ENCODE peak calls at places on chromosome 10, in nine cellular contexts. G is ovary, C is A549, Q is iPS DF 6.9, Y is suprapubic skin, U is hepatocyte, L is lung, D is psoas muscle, V is fibroblast of lung. K is an unnamed sample.

GRCh38 chr10:133141144-133141962 is 18.7 kb upstream of the KNDC1 start:
- DNase-seq in U (no peak), G (no peak), Q (no peak), V (no peak), D (peak; percentile 42), Y (no peak), C (no peak), L (no peak), K (peak; percentile 8)

GRCh38 chr10:85936180-85936579 is 430.4 kb downstream of the GRID1 start:
- DNase-seq in D (no peak), C (no peak), L (no peak), V (no peak), G (no peak), Y (no peak), Q (no peak), U (no peak), K (no peak)

GRCh38 chr10:29501692-29502091 is 133.1 kb downstream of the SVIL start:
- DNase-seq in Y (no peak), Q (no peak), L (no peak), D (peak; percentile 2), C (peak; percentile 55), G (no peak), U (no peak), V (peak; percentile 79), K (no peak)

GRCh38 chr10:24989867-24990266 is 26.1 kb downstream of the ENKUR start:
- DNase-seq in D (no peak), C (no peak), Q (no peak), U (no peak), G (no peak), L (no peak), V (peak; percentile 58), Y (no peak), K (no peak)

GRCh38 chr10:118463740-118464139 is 121.6 kb upstream of the FAM204A start:
- DNase-seq in Q (no peak), C (no peak), D (no peak), L (no peak), G (no peak), V (no peak), Y (no peak), U (no peak), K (no peak)

GRCh38 chr10:84336406-84336805 is 8.0 kb downstream of the CCSER2 start:
- DNase-seq in D (no peak), G (no peak), C (no peak), L (no peak), Y (no peak), V (no peak), Q (no peak), U (no peak), K (no peak)

GRCh38 chr10:47456794-47457527 is 27.0 kb downstream of the ANXA8 start:
- DNase-seq in Q (no peak), V (no peak), G (no peak), D (no peak), U (no peak), C (no peak), L (no peak), Y (no peak), K (no peak)

GRCh38 chr10:80382989-80383388 is 25.4 kb upstream of the PRXL2A start:
- DNase-seq in Q (peak; percentile 4), C (peak; percentile 36), L (no peak), Y (no peak), G (peak; percentile 32), U (peak; percentile 61), D (no peak), V (peak; percentile 58), K (no peak)

GRCh38 chr10:121426307-121426706 is 171.9 kb downstream of the FGFR2 start:
- DNase-seq in Q (peak; percentile 31), Y (no peak), L (no peak), D (no peak), V (no peak), C (peak; percentile 18), G (no peak), U (no peak), K (no peak)

GRCh38 chr10:33529234-33529633 is 194.8 kb upstream of the NRP1 start:
- DNase-seq in Q (no peak), V (no peak), U (no peak), D (no peak), G (no peak), Y (no peak), C (no peak), L (no peak), K (no peak)

GRCh38 chr10:109987413-109987812 is 20.4 kb upstream of the ADD3 start:
- DNase-seq in L (no peak), U (peak; percentile 26), D (no peak), Q (no peak), Y (no peak), C (no peak), G (no peak), V (peak; percentile 56), K (no peak)

GRCh38 chr10:79022565-79023488 is 45.9 kb upstream of the ZMIZ1 start:
- DNase-seq in L (no peak), Q (peak; percentile 29), D (peak; percentile 87), V (peak; percentile 37), C (peak; percentile 57), U (no peak), Y (peak; percentile 73), G (peak; percentile 54), K (peak; percentile 85)

GRCh38 chr10:67612577-67613537 is 83.1 kb downstream of the CTNNA3 start:
- DNase-seq in G (no peak), Y (no peak), D (no peak), V (peak; percentile 38), Q (no peak), C (no peak), L (no peak), U (no peak), K (no peak)

GRCh38 chr10:76998451-76998850 is 639.2 kb downstream of the KCNMA1 start:
- DNase-seq in U (no peak), C (no peak), L (no peak), G (no peak), D (no peak), Q (no peak), Y (no peak), V (no peak), K (no peak)

GRCh38 chr10:96165726-96166125 is 35.6 kb downstream of the ZNF518A start:
- DNase-seq in V (no peak), Q (no peak), D (no peak), G (no peak), C (no peak), U (no peak), Y (no peak), L (no peak), K (no peak)
- H3K9me3 ChIP-seq in V (no peaks in the 10 kb centered on the region), Q (no peaks in the 10 kb centered on the region), D (peaks cover 21% of the 10 kb centered on the region), G (peaks cover 3% of the 10 kb centered on the region), C (peaks cover 13% of the 10 kb centered on the region), U (no peaks in the 10 kb centered on the region), Y (peaks cover 13% of the 10 kb centered on the region), L (no peaks in the 10 kb centered on the region), K (peaks cover 4% of the 10 kb centered on the region)

GRCh38 chr10:87729940-87730339 is 70.3 kb downstream of the PAPSS2 start:
- DNase-seq in U (no peak), G (no peak), V (no peak), Y (no peak), C (no peak), Q (no peak), L (no peak), D (no peak), K (no peak)

GRCh38 chr10:87733081-87733480 is 73.4 kb downstream of the PAPSS2 start:
- DNase-seq in G (no peak), U (no peak), V (no peak), Q (no peak), L (no peak), D (no peak), Y (no peak), C (no peak), K (no peak)

GRCh38 chr10:87740232-87740631 is 77.8 kb downstream of the ATAD1 start:
- DNase-seq in V (peak; percentile 94), Y (no peak), C (no peak), D (no peak), U (no peak), Q (no peak), G (no peak), L (no peak), K (no peak)

DNA sequence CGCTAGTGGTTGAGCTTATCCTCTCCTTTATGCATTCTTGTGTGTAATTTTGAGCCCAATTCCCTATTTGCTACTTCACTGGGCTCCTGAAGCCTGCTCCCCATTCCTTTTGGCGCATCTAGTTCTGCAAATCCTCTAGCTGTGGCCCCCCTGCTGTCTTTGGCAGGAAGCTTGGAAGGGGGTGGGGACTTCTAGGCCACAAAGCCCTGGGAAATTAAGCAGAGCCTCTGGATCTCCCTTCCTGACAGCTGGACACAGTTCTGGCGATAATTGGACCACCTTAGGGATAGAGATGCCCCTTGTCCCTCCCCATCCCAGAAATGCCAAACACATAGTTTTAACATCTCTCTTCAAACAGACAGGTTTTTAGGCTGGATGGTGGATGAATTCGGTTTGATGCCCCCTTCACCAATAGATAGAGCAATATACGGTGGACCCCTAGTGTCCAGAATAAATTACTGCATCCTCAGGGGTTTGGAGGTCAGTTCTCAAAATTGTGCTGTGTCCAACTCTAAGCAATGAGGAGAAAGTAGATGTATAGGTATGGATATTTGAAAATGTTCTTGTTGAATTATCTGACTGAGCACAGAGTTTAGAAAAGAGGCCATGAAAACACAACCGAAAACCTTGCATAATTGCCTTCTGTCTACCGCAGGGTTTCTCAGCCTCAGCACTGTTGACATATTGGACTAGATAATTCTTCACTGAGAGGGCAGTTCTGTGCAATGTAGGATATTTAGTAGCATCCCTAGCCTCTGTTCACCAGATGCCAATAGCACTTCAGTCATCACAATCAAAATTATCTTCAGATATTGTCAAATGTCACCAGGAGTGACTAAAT is 75.5 kb downstream of the PAPSS2 start:
- DNase-seq in G (peak; percentile 52), Y (no peak), U (peak; percentile 56), L (no peak), C (peak; percentile 50), D (no peak), Q (peak; percentile 41), V (peak; percentile 68), K (peak; percentile 67)
- H3K4me3 ChIP-seq in G (no peak overlapping the region), Y (no peak overlapping the region), U (no peak overlapping the region), L (no peak overlapping the region), C (no peak overlapping the region), D (no peak overlapping the region), Q (no peak overlapping the region), V (no peak overlapping the region), K (no peak overlapping the region)

DNA sequence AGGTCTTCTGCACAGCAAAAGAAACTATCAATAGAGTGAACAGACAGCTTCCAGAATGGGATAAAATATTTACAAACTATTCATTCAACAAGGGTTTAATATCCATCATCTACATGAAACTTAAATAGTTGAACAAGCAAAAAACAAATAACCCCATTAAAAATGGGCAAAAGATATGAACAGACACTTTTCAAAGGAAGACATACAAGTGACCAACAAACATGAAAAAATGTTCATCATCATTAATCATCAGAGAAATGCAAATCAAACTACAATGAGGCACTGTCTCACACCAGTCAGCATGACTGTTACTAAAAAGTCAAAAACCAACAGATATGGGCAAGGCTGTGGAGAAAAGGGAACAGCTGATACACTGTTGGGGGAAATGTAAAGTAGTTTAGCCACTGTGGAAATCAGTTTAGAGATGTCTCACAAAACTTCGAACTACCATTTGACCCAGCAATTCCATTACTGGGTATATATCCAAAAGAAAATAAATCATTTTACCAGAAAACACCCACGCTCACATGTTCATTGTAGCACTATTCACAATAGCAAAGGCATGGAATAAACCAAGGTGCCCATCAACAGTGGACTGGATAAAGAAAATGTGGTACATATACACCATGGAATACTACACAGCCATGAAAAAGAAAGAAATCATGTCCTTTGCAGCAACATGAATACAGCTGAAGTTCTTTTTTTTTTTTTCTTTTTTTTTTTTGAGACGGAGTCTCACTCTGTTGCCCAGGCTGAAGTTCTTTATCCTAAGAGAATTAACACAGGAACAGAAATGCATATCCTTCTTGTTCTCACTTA is 172.6 kb downstream of the KLF6 start:
- DNase-seq in L (no peak), C (no peak), V (no peak), U (no peak), Q (no peak), D (no peak), Y (no peak), G (no peak), K (no peak)
- H3K4me1 ChIP-seq in L (no peaks in the 10 kb centered on the region), C (no peaks in the 10 kb centered on the region), V (no peaks in the 10 kb centered on the region), U (no peaks in the 10 kb centered on the region), Q (no peaks in the 10 kb centered on the region), D (no peaks in the 10 kb centered on the region), Y (no peaks in the 10 kb centered on the region), G (no peaks in the 10 kb centered on the region), K (no peaks in the 10 kb centered on the region)

GRCh38 chr10:21340341-21340740 is 185.1 kb downstream of the SKIDA1 start:
- DNase-seq in D (no peak), U (no peak), V (peak; percentile 42), L (no peak), C (no peak), Q (no peak), Y (peak; percentile 6), G (no peak), K (no peak)
- H3K9me3 ChIP-seq in D (no peaks in the 10 kb centered on the region), U (no peaks in the 10 kb centered on the region), V (no peaks in the 10 kb centered on the region), L (no peaks in the 10 kb centered on the region), C (no peaks in the 10 kb centered on the region), Q (no peaks in the 10 kb centered on the region), Y (no peaks in the 10 kb centered on the region), G (no peaks in the 10 kb centered on the region), K (no peaks in the 10 kb centered on the region)

K was measured in right cardiac atrium.